ENCODE peak calls at places on chromosomes 16 and 17, in ten cellular contexts. Z, V, M, E, Y, T, W, K, S and Q are unnamed samples.

GRCh38 chr16:15811778-15812750 is 44.8 kb downstream of the MYH11 start:
- DNase-seq in Z (no peak), V (no peak), M (peak; percentile 44), E (no peak), Y (no peak), T (no peak), W (no peak), K (peak; percentile 72), S (no peak), Q (no peak)

GRCh38 chr16:4790261-4790660 is 2.1 kb upstream of the SEPTIN12 start:
- DNase-seq in Z (no peak), V (no peak), M (no peak), E (no peak), Y (no peak), T (no peak), W (no peak), K (no peak), S (no peak), Q (no peak)

GRCh38 chr17:45425125-45425983 is 7.3 kb downstream of the ARHGAP27 start:
- DNase-seq in Z (peak; percentile 93), V (peak; percentile 97), M (peak; percentile 92), E (peak; percentile 89), Y (peak; percentile 86), T (no peak), W (no peak), K (no peak), S (peak; percentile 77), Q (no peak)

GRCh38 chr17:80529104-80529903 is 15.3 kb upstream of the RPTOR start:
- DNase-seq in Z (no peak), V (no peak), M (no peak), E (no peak), Y (no peak), T (no peak), W (no peak), K (no peak), S (no peak), Q (no peak)

GRCh38 chr16:1884155-1884760 is 12.3 kb upstream of the MEIOB start:
- DNase-seq in Z (peak; percentile 63), V (peak; percentile 72), M (no peak), E (no peak), Y (no peak), T (no peak), W (no peak), K (no peak), S (peak; percentile 50), Q (no peak)

GRCh38 chr16:19689342-19689741 is 28.7 kb downstream of the KNOP1 start:
- DNase-seq in Z (no peak), V (no peak), M (no peak), E (no peak), Y (no peak), T (no peak), W (no peak), K (no peak), S (no peak), Q (no peak)

GRCh38 chr16:19757762-19758595 is 39.9 kb downstream of the IQCK start:
- DNase-seq in Z (no peak), V (no peak), M (no peak), E (no peak), Y (no peak), T (no peak), W (no peak), K (no peak), S (no peak), Q (no peak)

GRCh38 chr17:14886200-14886739 is 378.9 kb downstream of the PMP22 start:
- DNase-seq in Z (no peak), V (no peak), M (no peak), E (no peak), Y (peak; percentile 0), T (no peak), W (no peak), K (no peak), S (peak; percentile 10), Q (no peak)

GRCh38 chr17:77372444-77373297 is 231.9 kb downstream of the SEC14L1 start:
- DNase-seq in Z (peak; percentile 81), V (no peak), M (peak; percentile 76), E (peak; percentile 96), Y (peak; percentile 59), T (peak; percentile 87), W (no peak), K (peak; percentile 95), S (peak; percentile 89), Q (peak; percentile 75)

GRCh38 chr17:77371888-77372443 is 231.2 kb downstream of the SEC14L1 start:
- DNase-seq in Z (no peak), V (no peak), M (no peak), E (no peak), Y (no peak), T (no peak), W (no peak), K (no peak), S (no peak), Q (no peak)

GRCh38 chr17:77375108-77375507 is 234.3 kb downstream of the SEC14L1 start:
- DNase-seq in Z (no peak), V (no peak), M (peak; percentile 60), E (no peak), Y (no peak), T (peak; percentile 39), W (no peak), K (peak; percentile 73), S (no peak), Q (no peak)

GRCh38 chr17:77374170-77374936 is 233.6 kb downstream of the SEC14L1 start:
- DNase-seq in Z (peak; percentile 78), V (no peak), M (peak; percentile 87), E (peak; percentile 88), Y (peak; percentile 59), T (peak; percentile 84), W (no peak), K (peak; percentile 97), S (peak; percentile 82), Q (peak; percentile 69)

DNA sequence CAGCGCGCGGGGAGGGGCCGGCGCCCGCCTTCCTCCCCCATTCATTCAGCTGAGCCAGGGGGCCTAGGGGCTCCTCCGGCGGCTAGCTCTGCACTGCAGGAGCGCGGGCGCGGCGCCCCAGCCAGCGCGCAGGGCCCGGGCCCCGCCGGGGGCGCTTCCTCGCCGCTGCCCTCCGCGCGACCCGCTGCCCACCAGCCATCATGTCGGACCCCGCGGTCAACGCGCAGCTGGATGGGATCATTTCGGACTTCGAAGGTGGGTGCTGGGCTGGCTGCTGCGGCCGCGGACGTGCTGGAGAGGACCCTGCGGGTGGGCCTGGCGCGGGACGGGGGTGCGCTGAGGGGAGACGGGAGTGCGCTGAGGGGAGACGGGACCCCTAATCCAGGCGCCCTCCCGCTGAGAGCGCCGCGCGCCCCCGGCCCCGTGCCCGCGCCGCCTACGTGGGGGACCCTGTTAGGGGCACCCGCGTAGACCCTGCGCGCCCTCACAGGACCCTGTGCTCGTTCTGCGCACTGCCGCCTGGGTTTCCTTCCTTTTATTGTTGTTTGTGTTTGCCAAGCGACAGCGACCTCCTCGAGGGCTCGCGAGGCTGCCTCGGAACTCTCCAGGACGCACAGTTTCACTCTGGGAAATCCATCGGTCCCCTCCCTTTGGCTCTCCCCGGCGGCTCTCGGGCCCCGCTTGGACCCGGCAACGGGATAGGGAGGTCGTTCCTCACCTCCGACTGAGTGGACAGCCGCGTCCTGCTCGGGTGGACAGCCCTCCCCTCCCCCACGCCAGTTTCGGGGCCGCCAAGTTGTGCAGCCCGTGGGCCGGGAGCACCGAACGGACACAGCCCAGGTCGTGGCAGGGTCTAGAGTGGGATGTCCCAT is 232.8 kb downstream of the SEC14L1 start:
- DNase-seq in Z (peak; percentile 37), V (no peak), M (peak; percentile 44), E (peak; percentile 90), Y (no peak), T (peak; percentile 76), W (no peak), K (peak; percentile 77), S (peak; percentile 48), Q (no peak)
- H3K4me1 ChIP-seq in Z (peaks cover 67% of the 10 kb centered on the region), V (peaks cover 62% of the 10 kb centered on the region), M (peaks cover 87% of the 10 kb centered on the region), E (peaks cover 70% of the 10 kb centered on the region), Y (peaks cover 48% of the 10 kb centered on the region), T (peaks cover 48% of the 10 kb centered on the region), W (peaks cover 41% of the 10 kb centered on the region), K (peaks cover 68% of the 10 kb centered on the region), S (peaks cover 73% of the 10 kb centered on the region), Q (peaks cover 67% of the 10 kb centered on the region)

DNA sequence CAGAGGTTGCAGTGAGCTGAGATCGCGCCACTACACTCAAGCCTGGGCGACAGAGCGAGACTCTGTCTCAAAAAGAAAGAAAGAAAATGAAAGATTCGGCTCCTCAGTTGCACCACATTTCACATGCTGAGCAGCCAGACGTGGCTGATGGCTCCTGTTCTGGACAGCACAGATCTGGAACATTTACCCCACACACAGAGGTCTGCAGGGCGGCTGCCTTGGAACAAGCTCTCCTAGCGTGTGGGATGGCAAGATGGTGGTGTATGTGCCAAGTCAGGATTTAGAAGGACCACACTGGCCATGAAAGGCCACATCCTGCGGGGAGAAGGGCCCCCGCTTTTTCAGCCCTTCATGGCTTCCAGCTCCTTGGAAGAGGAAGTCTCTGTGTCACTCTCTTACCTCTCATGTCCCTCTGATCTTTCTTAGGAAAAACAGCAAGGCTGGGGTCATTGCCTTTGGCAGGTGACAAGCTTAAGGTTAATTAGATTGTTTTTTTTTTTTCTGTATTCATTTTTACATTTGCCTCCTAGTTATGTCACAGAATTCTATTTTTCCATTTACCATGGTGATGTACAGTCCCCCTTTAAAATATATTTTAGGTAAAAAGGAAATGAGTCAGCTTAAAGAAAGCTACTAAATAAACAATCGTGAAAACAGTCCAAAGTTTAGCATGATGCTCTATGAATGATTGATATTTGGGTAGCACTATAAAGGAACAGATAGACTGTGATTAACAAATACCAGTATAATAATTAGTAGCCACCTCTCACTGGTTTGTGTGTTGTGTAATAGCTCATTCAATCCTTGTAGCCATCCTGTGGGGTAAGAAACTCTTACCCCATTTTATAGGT is 396.6 kb downstream of the CPPED1 start:
- DNase-seq in Z (no peak), V (peak; percentile 14), M (no peak), E (no peak), Y (no peak), T (no peak), W (no peak), K (no peak), S (no peak), Q (no peak)
- TF ChIP-seq EP300 in Z (no peak), V (no peak), M (no peak), E (no peak), Y (no peak), T (no peak), W (no peak), K (no peak), S (no peak), Q (no peak)

GRCh38 chr17:64084940-64085649 is 44.8 kb downstream of the ERN1 start:
- DNase-seq in Z (no peak), V (no peak), M (no peak), E (no peak), Y (no peak), T (peak; percentile 38), W (no peak), K (no peak), S (peak; percentile 46), Q (no peak)
- TF ChIP-seq POLR2A in Z (no peak), V (no peak), M (no peak), E (no peak), Y (no peak), T (no peak), W (no peak), K (no peak), S (no peak), Q (no peak)

GRCh38 chr17:4510615-4510941 is 11.9 kb downstream of the SPNS2 start:
- DNase-seq in Z (no peak), V (no peak), M (no peak), E (no peak), Y (no peak), T (no peak), W (no peak), K (peak; percentile 47), S (no peak), Q (no peak)

GRCh38 chr17:4508207-4508606 is 9.5 kb downstream of the SPNS2 start:
- DNase-seq in Z (no peak), V (no peak), M (no peak), E (no peak), Y (no peak), T (no peak), W (no peak), K (no peak), S (no peak), Q (no peak)

GRCh38 chr17:4509923-4510614 is 11.4 kb downstream of the SPNS2 start:
- DNase-seq in Z (no peak), V (no peak), M (peak; percentile 51), E (peak; percentile 74), Y (no peak), T (no peak), W (no peak), K (peak; percentile 55), S (no peak), Q (no peak)

GRCh38 chr17:4507361-4508111 is 8.9 kb downstream of the SPNS2 start:
- DNase-seq in Z (no peak), V (no peak), M (no peak), E (no peak), Y (no peak), T (no peak), W (no peak), K (no peak), S (no peak), Q (no peak)

DNA sequence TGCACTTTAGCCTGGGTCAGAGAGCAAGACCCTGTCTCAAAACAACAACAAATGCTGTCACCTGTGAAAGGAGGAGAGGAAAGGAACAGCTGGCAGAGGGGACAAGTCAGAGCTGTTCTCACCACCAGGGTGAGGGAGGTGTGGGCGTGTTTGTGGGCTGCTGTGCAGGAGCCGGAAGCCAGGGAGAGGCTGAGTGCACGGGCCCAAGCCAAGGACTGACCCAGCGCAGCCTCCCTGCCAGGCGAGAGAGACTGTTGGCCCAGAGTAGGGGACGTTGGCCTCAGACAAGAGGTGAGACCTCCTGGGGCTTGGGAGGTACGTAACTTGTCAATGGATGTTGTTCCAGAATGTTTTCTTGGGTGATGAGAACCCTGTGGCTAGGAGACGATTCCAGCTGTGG is 10.7 kb downstream of the SPNS2 start:
- DNase-seq in Z (no peak), V (no peak), M (peak; percentile 80), E (peak; percentile 64), Y (no peak), T (no peak), W (peak; percentile 4), K (peak; percentile 54), S (no peak), Q (no peak)
- H3K4me1 ChIP-seq in Z (no peaks in the 10 kb centered on the region), V (no peaks in the 10 kb centered on the region), M (peaks cover 84% of the 10 kb centered on the region), E (peaks cover 92% of the 10 kb centered on the region), Y (peaks cover 7% of the 10 kb centered on the region), T (no peaks in the 10 kb centered on the region), W (peaks cover 6% of the 10 kb centered on the region), K (peaks cover 4% of the 10 kb centered on the region), S (peaks cover 38% of the 10 kb centered on the region), Q (peaks cover 17% of the 10 kb centered on the region)